ENCODE peak calls at places on chromosomes 4 and X, in nine cellular contexts. V, F, R, P, T, Z, W, B and N are unnamed samples. For H3K27me3, the result is how much of the 10 kb centered on the place peaks cover.

GRCh38 chr4:160537681-160538080 is 1434.8 kb downstream of the RAPGEF2 start:
- DNase-seq in W (no peak), V (no peak), R (no peak), Z (no peak), B (no peak), P (no peak), T (no peak), F (no peak), N (peak)

GRCh38 chr4:149910177-149910576 is 94.5 kb upstream of the IQCM start:
- DNase-seq in F (no peak), Z (no peak), P (no peak), W (no peak), V (no peak), B (no peak), R (no peak), T (no peak), N (no peak)

GRCh38 chrX:35890699-35891098 is 28.8 kb upstream of the CFAP47 start:
- DNase-seq in F (peak), W (peak), B (no peak), R (no peak), P (no peak), T (no peak), V (peak), Z (no peak), N (peak)

GRCh38 chrX:40153335-40154221 is 55.8 kb upstream of the BCOR start:
- DNase-seq in P (peak), F (peak), T (no peak), V (peak), R (no peak), W (peak), B (no peak), Z (peak), N (no peak)

GRCh38 chr4:77156912-77157858 is at the start of gene CCNG2:
- DNase-seq in W (peak), T (no peak), B (peak), R (peak), F (peak), Z (peak), P (peak), V (peak), N (no peak)

GRCh38 chr4:47390438-47391125 is 72.9 kb downstream of the COMMD8 start:
- DNase-seq in F (no peak), T (no peak), W (peak), V (no peak), R (no peak), Z (no peak), P (no peak), B (no peak), N (no peak)

GRCh38 chr4:163269156-163269555 is 63.2 kb downstream of the NPY1R start:
- DNase-seq in T (no peak), R (no peak), P (no peak), V (no peak), Z (no peak), W (no peak), B (no peak), F (no peak), N (no peak)

GRCh38 chr4:55866973-55867574 is 13.6 kb downstream of the EXOC1 start:
- DNase-seq in W (peak), T (no peak), P (no peak), B (no peak), V (peak), F (peak), Z (no peak), R (no peak), N (peak)

GRCh38 chr4:114209589-114209988 is 230.1 kb upstream of the ARSJ start:
- DNase-seq in F (no peak), B (no peak), T (no peak), V (no peak), P (no peak), Z (no peak), W (no peak), R (no peak), N (no peak)

GRCh38 chr4:8472689-8473197 is 32.2 kb downstream of the TRMT44 start:
- DNase-seq in B (no peak), F (peak), V (peak), P (no peak), R (no peak), W (peak), T (no peak), Z (no peak), N (no peak)

GRCh38 chrX:45198301-45198700 is 2.4 kb downstream of the DIPK2B start:
- DNase-seq in T (no peak), W (peak), Z (no peak), F (no peak), V (no peak), R (no peak), P (no peak), B (no peak), N (no peak)

GRCh38 chr4:146222313-146222712 is 8.0 kb downstream of the REELD1 start:
- DNase-seq in W (peak), B (no peak), P (no peak), T (peak), F (no peak), R (no peak), V (peak), Z (no peak), N (peak)

GRCh38 chr4:18278244-18278643 is 256.7 kb upstream of the LCORL start:
- DNase-seq in P (no peak), Z (no peak), W (no peak), R (no peak), V (no peak), B (no peak), T (no peak), F (no peak), N (no peak)

GRCh38 chr4:188002751-188003150 is 7.2 kb downstream of the ZFP42 start:
- DNase-seq in Z (no peak), W (no peak), P (no peak), B (no peak), T (peak), R (no peak), F (no peak), V (no peak), N (no peak)

GRCh38 chrX:8731579-8732395 is at the start of gene ANOS1:
- DNase-seq in F (peak), B (peak), V (peak), T (no peak), Z (peak), P (no peak), R (no peak), W (peak), N (no peak)

GRCh38 chrX:40734956-40735317 is 405 bp downstream of the MED14 start:
- DNase-seq in P (no peak), B (no peak), F (peak), Z (no peak), T (no peak), R (no peak), W (no peak), V (peak), N (no peak)

GRCh38 chrX:14934423-14934822 is 61.2 kb downstream of the MOSPD2 start:
- DNase-seq in P (no peak), F (no peak), R (no peak), T (no peak), Z (no peak), W (no peak), B (no peak), V (no peak), N (no peak)

GRCh38 chr4:132238697-132239096 is 910.4 kb upstream of the PCDH10 start:
- DNase-seq in F (no peak), T (no peak), V (no peak), P (no peak), Z (no peak), R (no peak), W (no peak), B (no peak), N (no peak)

GRCh38 chr4:24643774-24644520 is 59.6 kb upstream of the DHX15 start:
- DNase-seq in T (no peak), W (peak), B (no peak), V (peak), Z (no peak), F (no peak), R (no peak), P (no peak), N (no peak)

GRCh38 chrX:3262906-3263305 is 83.5 kb downstream of the MXRA5 start:
- DNase-seq in P (no peak), F (peak), B (no peak), W (peak), R (no peak), T (no peak), Z (no peak), V (peak), N (peak)

DNA sequence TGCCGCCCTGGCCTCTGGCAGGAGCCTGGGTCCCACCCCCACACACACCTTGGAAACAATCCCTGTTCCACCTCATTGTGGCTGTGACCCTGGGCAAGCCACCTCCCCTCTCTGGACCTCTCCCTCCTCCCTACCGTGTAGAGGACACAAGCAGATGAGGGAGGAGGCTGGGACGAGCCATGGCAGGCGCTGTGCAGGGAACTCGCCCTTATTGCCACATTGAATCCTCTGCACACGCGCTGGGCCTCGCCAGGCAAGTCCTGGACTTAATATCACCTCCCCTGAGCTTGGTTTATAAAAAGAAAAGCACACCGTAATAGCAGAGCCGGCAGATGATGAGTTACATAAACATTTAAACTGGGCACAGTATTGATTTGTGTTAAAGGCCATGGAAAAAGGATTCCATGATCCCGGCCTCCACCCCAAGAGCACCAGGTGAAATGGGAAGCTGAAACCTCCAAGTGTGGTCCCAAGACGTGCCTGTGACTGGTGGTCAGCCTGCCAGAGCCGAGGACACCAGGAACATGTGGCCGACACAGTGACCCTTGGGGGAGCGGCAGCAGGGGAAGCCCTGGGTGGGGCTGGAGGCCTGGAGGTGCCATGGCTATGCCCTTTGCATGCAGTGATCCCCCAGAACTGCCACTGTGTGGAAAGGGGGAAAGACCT is 81.1 kb downstream of the PPP2R2C start:
- DNase-seq in R (no peak), T (no peak), B (no peak), W (no peak), V (no peak), P (no peak), F (no peak), Z (no peak), N (peak)
- H3K27me3 ChIP-seq in R (under half), T (under half), B (under half), W (under half), V (under half), P (under half), F (under half), Z (under half), N (under half)

DNA sequence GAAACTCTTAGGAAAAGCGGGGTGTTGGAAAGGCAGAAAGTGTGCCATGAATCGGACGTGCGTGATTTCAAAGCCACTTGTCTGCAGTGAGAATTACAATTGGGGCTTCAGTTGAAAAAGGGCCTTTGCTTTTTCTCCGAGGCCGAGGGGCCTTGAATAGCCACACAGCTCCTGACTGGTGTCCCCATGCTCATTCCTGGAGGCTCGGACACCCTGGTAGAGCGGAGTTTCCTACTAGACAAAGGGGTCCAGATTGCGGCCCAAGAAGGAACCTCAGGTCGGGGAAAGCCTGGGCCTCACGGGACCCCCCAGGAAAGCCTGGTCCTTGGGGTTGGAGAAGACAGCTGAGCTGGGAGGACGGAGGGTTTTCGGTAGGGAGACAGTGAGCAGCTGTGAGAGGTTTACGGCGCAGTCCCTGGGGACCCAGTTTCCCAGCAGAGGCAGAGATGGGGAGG is 3.1 kb upstream of the SHOX start:
- DNase-seq in V (no peak), F (no peak), R (no peak), Z (peak), T (no peak), B (no peak), P (no peak), W (no peak), N (no peak)
- H3K27me3 ChIP-seq in V (under half), F (under half), R (under half), Z (half or more), T (half or more), B (under half), P (under half), W (half or more), N (under half)

GRCh38 chr4:6162885-6163284 is 37.5 kb downstream of the JAKMIP1 start:
- DNase-seq in T (no peak), V (no peak), F (no peak), W (no peak), P (no peak), B (no peak), Z (no peak), R (no peak), N (no peak)
- H3K27me3 ChIP-seq in T (under half), V (under half), F (under half), W (under half), P (under half), B (under half), Z (under half), R (under half), N (under half)

GRCh38 chrX:24763989-24764388 is 70.3 kb downstream of the POLA1 start:
- DNase-seq in P (no peak), T (no peak), W (no peak), Z (no peak), B (no peak), V (no peak), R (no peak), F (no peak), N (no peak)
- H3K27me3 ChIP-seq in P (under half), T (under half), W (under half), Z (under half), B (under half), V (under half), R (under half), F (under half), N (under half)

GRCh38 chrX:72314242-72314641 is 8.5 kb upstream of the CITED1 start:
- DNase-seq in F (no peak), B (no peak), V (no peak), W (no peak), T (no peak), Z (no peak), R (no peak), P (no peak), N (no peak)
- H3K27me3 ChIP-seq in F (under half), B (under half), V (under half), W (under half), T (under half), Z (under half), R (under half), P (under half), N (under half)